ENCODE peak calls at places on chromosomes 6 and 20, in eight cellular contexts. B is body of pancreas; N is CD8-positive, alpha-beta T cell; M is psoas muscle; O is epithelial cell of proximal tubule; L is BE2C; W is astrocyte of the spinal cord; F is A673. Q is an unnamed sample.

GRCh38 chr20:18056174-18057105 is 1.3 kb downstream of the OVOL2 start:
- DNase-seq in B (peak; percentile 23), N (no peak), M (no peak), O (no peak), L (no peak), W (no peak), F (peak; percentile 37), Q (no peak)

GRCh38 chr6:85641522-85641915 is 1.2 kb downstream of the SYNCRIP start:
- DNase-seq in B (no peak), N (no peak), M (no peak), O (no peak), L (no peak), W (no peak), F (peak; percentile 12), Q (no peak)

GRCh38 chr6:43335469-43335868 is 26.8 kb upstream of the CRIP3 start:
- DNase-seq in B (no peak), N (no peak), M (no peak), O (no peak), L (no peak), W (no peak), F (no peak), Q (no peak)

GRCh38 chr20:62805365-62805710 is 703 bp downstream of the OGFR start:
- DNase-seq in B (peak; percentile 43), N (peak; percentile 22), M (no peak), O (no peak), L (peak; percentile 64), W (no peak), F (peak; percentile 57), Q (no peak)

GRCh38 chr6:15535495-15536200 is 127.2 kb downstream of the DTNBP1 start:
- DNase-seq in B (no peak), N (no peak), M (no peak), O (no peak), L (no peak), W (no peak), F (no peak), Q (no peak)

GRCh38 chr20:10225439-10226080 is 6.9 kb downstream of the SNAP25 start:
- DNase-seq in B (no peak), N (no peak), M (no peak), O (no peak), L (peak; percentile 37), W (no peak), F (peak; percentile 25), Q (peak; percentile 35)

GRCh38 chr20:18738055-18738454 is 75.5 kb upstream of the SCP2D1 start:
- DNase-seq in B (no peak), N (no peak), M (no peak), O (no peak), L (no peak), W (no peak), F (no peak), Q (no peak)

GRCh38 chr6:37758647-37759046 is 60.9 kb upstream of the ZFAND3 start:
- DNase-seq in B (no peak), N (no peak), M (no peak), O (no peak), L (peak; percentile 34), W (no peak), F (no peak), Q (no peak)

GRCh38 chr6:158669145-158670035 is 19.5 kb downstream of the SYTL3 start:
- DNase-seq in B (no peak), N (no peak), M (no peak), O (no peak), L (no peak), W (no peak), F (no peak), Q (no peak)

GRCh38 chr20:55424446-55424845 is 580.9 kb downstream of the CBLN4 start:
- DNase-seq in B (no peak), N (no peak), M (no peak), O (no peak), L (no peak), W (no peak), F (no peak), Q (no peak)

GRCh38 chr6:89085409-89086012 is 5.0 kb downstream of the PNRC1 start:
- DNase-seq in B (no peak), N (no peak), M (no peak), O (no peak), L (no peak), W (no peak), F (no peak), Q (no peak)

GRCh38 chr6:89081423-89082322 is 1.1 kb downstream of the PNRC1 start:
- DNase-seq in B (peak; percentile 99), N (peak; percentile 100), M (peak; percentile 100), O (no peak), L (peak; percentile 99), W (peak; percentile 98), F (peak; percentile 98), Q (peak; percentile 96)

GRCh38 chr6:89082439-89082838 is 1.9 kb downstream of the PNRC1 start:
- DNase-seq in B (no peak), N (no peak), M (no peak), O (no peak), L (no peak), W (peak; percentile 38), F (peak; percentile 11), Q (no peak)

GRCh38 chr6:89084954-89085353 is 4.4 kb downstream of the PNRC1 start:
- DNase-seq in B (no peak), N (no peak), M (no peak), O (no peak), L (no peak), W (no peak), F (no peak), Q (no peak)

DNA sequence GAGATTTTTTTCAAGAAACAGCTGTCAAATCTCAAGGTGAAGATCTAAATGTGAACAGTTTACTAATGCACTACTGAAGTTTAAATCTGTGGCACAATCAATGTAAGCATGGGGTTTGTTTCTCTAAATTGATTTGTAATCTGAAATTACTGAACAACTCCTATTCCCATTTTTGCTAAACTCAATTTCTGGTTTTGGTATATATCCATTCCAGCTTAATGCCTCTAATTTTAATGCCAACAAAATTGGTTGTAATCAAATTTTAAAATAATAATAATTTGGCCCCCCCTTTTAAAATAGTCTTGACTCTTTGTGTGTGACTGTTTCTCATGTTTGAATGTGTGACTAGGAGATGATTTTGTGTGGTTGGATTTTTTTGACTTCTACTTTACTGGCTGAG is 4.0 kb downstream of the PNRC1 start:
- DNase-seq in B (no peak), N (no peak), M (no peak), O (no peak), L (no peak), W (no peak), F (no peak), Q (no peak)
- H3K4me3 ChIP-seq in B (no peak overlapping the region), N (no peak overlapping the region), M (peak overlapping the region; percentile 98), O (no peak overlapping the region), L (no peak overlapping the region), W (no peak overlapping the region), F (no peak overlapping the region), Q (no peak overlapping the region)

DNA sequence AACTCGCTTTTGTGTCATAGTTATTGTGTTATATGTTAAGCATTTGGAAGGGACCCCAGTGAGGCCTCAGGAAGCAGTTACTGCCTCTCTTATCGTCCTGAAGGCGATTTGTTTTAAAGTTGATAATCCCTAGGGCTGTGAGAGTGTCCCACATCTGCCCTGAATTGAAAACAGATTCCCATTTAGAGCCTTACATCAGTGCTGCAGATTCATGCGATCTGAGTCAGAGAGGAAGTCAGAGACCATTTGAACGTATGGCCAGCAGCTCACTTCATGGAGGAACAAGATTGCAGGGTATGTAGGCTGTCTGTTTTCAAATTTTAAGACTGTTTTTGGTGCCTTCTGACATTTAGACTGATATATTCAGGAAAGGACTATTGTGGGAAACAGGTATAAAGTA is 70.6 kb upstream of the SASH1 start:
- DNase-seq in B (no peak), N (no peak), M (no peak), O (no peak), L (no peak), W (peak; percentile 86), F (peak; percentile 75), Q (no peak)
- H3K4me3 ChIP-seq in B (no peak overlapping the region), N (no peak overlapping the region), M (peak overlapping the region; percentile 34), O (no peak overlapping the region), L (no peak overlapping the region), W (peak overlapping the region; percentile 35), F (no peak overlapping the region), Q (no peak overlapping the region)

GRCh38 chr6:24927234-24927955 is 8.4 kb downstream of the RIPOR2 start:
- DNase-seq in B (no peak), N (peak; percentile 32), M (no peak), O (no peak), L (no peak), W (no peak), F (no peak), Q (no peak)

GRCh38 chr6:24927985-24928735 is 7.6 kb downstream of the RIPOR2 start:
- DNase-seq in B (no peak), N (no peak), M (no peak), O (no peak), L (no peak), W (peak; percentile 34), F (no peak), Q (no peak)

GRCh38 chr6:24926192-24926591 is 9.6 kb downstream of the RIPOR2 start:
- DNase-seq in B (no peak), N (no peak), M (no peak), O (no peak), L (no peak), W (no peak), F (no peak), Q (no peak)

GRCh38 chr6:24925661-24926060 is 10.1 kb downstream of the RIPOR2 start:
- DNase-seq in B (no peak), N (no peak), M (no peak), O (no peak), L (no peak), W (no peak), F (no peak), Q (no peak)

DNA sequence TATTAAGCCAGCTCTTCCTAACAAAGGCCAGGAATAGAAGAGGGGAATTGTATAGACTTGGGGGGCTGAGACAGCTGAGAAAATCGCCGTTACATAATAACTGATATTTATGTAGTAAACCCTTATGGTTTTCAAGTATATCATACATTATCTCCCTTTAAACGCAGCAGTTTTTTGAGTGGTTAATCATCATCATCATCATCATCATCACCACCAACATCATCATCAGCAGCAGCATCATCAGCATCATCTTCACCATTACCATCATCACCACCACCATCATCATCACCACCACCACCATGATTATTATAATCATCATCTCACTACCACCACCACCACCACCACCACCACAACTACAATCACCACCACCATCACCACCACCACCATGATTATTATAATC is 9.1 kb downstream of the RIPOR2 start:
- DNase-seq in B (no peak), N (no peak), M (no peak), O (no peak), L (no peak), W (no peak), F (no peak), Q (no peak)
- H3K4me3 ChIP-seq in B (no peak overlapping the region), N (peak overlapping the region; percentile 23), M (no peak overlapping the region), O (no peak overlapping the region), L (no peak overlapping the region), W (no peak overlapping the region), F (no peak overlapping the region), Q (no peak overlapping the region)

GRCh38 chr20:12294684-12295083 is 377.0 kb downstream of the BTBD3 start:
- DNase-seq in B (no peak), N (no peak), M (no peak), O (no peak), L (no peak), W (no peak), F (no peak), Q (no peak)
- H3K4me3 ChIP-seq in B (no peak overlapping the region), N (no peak overlapping the region), M (no peak overlapping the region), O (no peak overlapping the region), L (no peak overlapping the region), W (no peak overlapping the region), F (no peak overlapping the region), Q (no peak overlapping the region)

Q was measured in Jurkat, Clone E6-1.